ENCODE peak calls at places on chromosomes 7 and 10, in eight cellular contexts. O is neuronal stem cell; X is GM04504; A is AG08395; W is nucleus accumbens; S is endodermal cell; R is CD8-positive, alpha-beta memory T cell; T is stimulated activated CD8-positive, alpha-beta memory T cell treated with anti-CD3 and anti-CD28 coated beads, Interleukin-7, amount 100 ng/mL, for 48 hours. Q is an unnamed sample.

GRCh38 chr7:29839302-29839701 is 33.0 kb downstream of the WIPF3 start:
- DNase-seq in T (no peak), A (peak), X (peak), R (no peak), O (no peak), S (no peak), W (no peak), Q (no peak)

GRCh38 chr7:9657257-9657656 is 1223.8 kb downstream of the NXPH1 start:
- DNase-seq in W (no peak), S (no peak), R (no peak), O (no peak), X (no peak), A (no peak), T (no peak), Q (no peak)

GRCh38 chr7:2301510-2301860 is 12.8 kb downstream of the SNX8 start:
- DNase-seq in S (peak), O (no peak), R (no peak), T (no peak), W (no peak), A (no peak), X (no peak), Q (no peak)

GRCh38 chr7:47931005-47931787 is 17.1 kb downstream of the PKD1L1 start:
- DNase-seq in S (no peak), X (no peak), T (no peak), O (no peak), A (no peak), R (no peak), W (no peak), Q (no peak)

GRCh38 chr7:12729112-12729511 is 41.7 kb downstream of the ARL4A start:
- DNase-seq in A (peak), O (no peak), T (no peak), W (peak), R (no peak), X (no peak), S (peak), Q (no peak)

GRCh38 chr10:102646610-102647432 is 2.5 kb downstream of the TRIM8 start:
- DNase-seq in X (no peak), O (no peak), T (no peak), W (no peak), S (peak), R (peak), A (no peak), Q (peak)

GRCh38 chr7:120583835-120584586 is 273.9 kb downstream of the TSPAN12 start:
- DNase-seq in A (peak), X (peak), O (no peak), R (no peak), W (no peak), T (no peak), S (no peak), Q (no peak)

GRCh38 chr7:96823274-96823673 is 113.6 kb upstream of the SEM1 start:
- DNase-seq in A (no peak), W (no peak), O (no peak), T (no peak), R (no peak), S (no peak), X (peak), Q (no peak)

GRCh38 chr7:79454325-79454960 is 976 bp upstream of the MAGI2 start:
- DNase-seq in A (peak), O (peak), X (no peak), S (peak), T (no peak), W (peak), R (no peak), Q (no peak)

GRCh38 chr7:115352375-115352774 is 430.5 kb downstream of the MDFIC start:
- DNase-seq in S (no peak), X (peak), R (no peak), A (peak), W (no peak), O (no peak), T (no peak), Q (no peak)

GRCh38 chr7:1811850-1812692 is 142.0 kb downstream of the ELFN1 start:
- DNase-seq in S (peak), A (no peak), R (no peak), W (no peak), O (peak), X (no peak), T (no peak), Q (peak)

GRCh38 chr7:131108212-131108980 is 219.3 kb upstream of the MKLN1 start:
- DNase-seq in O (no peak), R (peak), W (no peak), X (peak), T (no peak), S (no peak), A (no peak), Q (peak)

GRCh38 chr10:13877154-13877909 is 290.6 kb downstream of the PRPF18 start:
- DNase-seq in T (no peak), A (peak), R (no peak), O (no peak), S (peak), W (peak), X (no peak), Q (no peak)

Q was measured in immature natural killer cell.